ENCODE peak calls at places on chromosomes 16 and 17, in four cellular contexts. O, Z, C and F are unnamed samples.

GRCh38 chr16:74455213-74455612 is 33.9 kb upstream of the CLEC18B start:
- DNase-seq in O (no peak), Z (peak), C (no peak), F (peak)

GRCh38 chr17:78176548-78177025 is 8.2 kb downstream of the SYNGR2 start:
- DNase-seq in O (peak), Z (peak), C (no peak), F (no peak)

GRCh38 chr16:2236362-2237075 is at the start of gene DNASE1L2:
- DNase-seq in O (no peak), Z (no peak), C (no peak), F (no peak)

GRCh38 chr16:89801800-89802199 is 14.6 kb downstream of the FANCA start:
- DNase-seq in O (no peak), Z (peak), C (no peak), F (no peak)

GRCh38 chr16:8729779-8730334 is 55.4 kb downstream of the ABAT start:
- DNase-seq in O (no peak), Z (no peak), C (no peak), F (no peak)

GRCh38 chr16:31386157-31386984 is 6.8 kb upstream of the ITGAD start:
- DNase-seq in O (no peak), Z (peak), C (no peak), F (peak)

GRCh38 chr17:61421460-61421859 is 21.8 kb downstream of the TBX2 start:
- DNase-seq in O (no peak), Z (no peak), C (no peak), F (no peak)

GRCh38 chr17:40499551-40500189 is 1.8 kb downstream of the TNS4 start:
- DNase-seq in O (no peak), Z (peak), C (no peak), F (no peak)

GRCh38 chr17:81294512-81295030 is 536 bp downstream of the SLC38A10 start:
- DNase-seq in O (no peak), Z (peak), C (no peak), F (no peak)

GRCh38 chr17:78256705-78257559 is 25.5 kb downstream of the TMEM235 start:
- DNase-seq in O (no peak), Z (no peak), C (no peak), F (no peak)

GRCh38 chr16:53745753-53746258 is 41.9 kb downstream of the FTO start:
- DNase-seq in O (no peak), Z (no peak), C (no peak), F (no peak)

GRCh38 chr17:43574896-43575525 is 28.9 kb upstream of the ETV4 start:
- DNase-seq in O (no peak), Z (no peak), C (no peak), F (no peak)

GRCh38 chr17:80600586-80600985 is 55.9 kb downstream of the RPTOR start:
- DNase-seq in O (no peak), Z (no peak), C (no peak), F (no peak)

GRCh38 chr17:44872131-44872768 is 24.6 kb downstream of the HIGD1B start:
- DNase-seq in O (no peak), Z (no peak), C (no peak), F (no peak)

DNA sequence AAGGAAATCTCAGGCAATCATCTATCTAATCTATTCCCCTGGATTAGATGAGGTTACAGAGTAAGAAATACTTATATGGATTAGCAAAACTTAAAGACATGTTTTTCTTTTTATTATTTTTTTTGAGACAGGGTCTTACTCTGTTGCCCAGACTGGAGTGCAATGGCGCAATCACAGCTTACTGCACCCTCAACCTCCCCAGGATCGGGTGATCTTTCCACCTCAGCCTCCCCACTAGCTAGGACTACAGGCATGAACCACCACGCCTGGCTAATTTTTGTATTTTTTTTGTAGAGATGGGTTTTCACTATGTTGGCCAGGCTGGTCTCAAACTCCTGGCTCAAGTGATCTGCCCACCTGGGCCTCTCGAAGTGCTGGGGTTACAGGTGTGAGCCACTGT is 3.3 kb upstream of the NFE2L1 start:
- DNase-seq in O (no peak), Z (no peak), C (no peak), F (no peak)
- H3K27ac ChIP-seq in O (no peak), Z (no peak), C (no peak), F (peak)

DNA sequence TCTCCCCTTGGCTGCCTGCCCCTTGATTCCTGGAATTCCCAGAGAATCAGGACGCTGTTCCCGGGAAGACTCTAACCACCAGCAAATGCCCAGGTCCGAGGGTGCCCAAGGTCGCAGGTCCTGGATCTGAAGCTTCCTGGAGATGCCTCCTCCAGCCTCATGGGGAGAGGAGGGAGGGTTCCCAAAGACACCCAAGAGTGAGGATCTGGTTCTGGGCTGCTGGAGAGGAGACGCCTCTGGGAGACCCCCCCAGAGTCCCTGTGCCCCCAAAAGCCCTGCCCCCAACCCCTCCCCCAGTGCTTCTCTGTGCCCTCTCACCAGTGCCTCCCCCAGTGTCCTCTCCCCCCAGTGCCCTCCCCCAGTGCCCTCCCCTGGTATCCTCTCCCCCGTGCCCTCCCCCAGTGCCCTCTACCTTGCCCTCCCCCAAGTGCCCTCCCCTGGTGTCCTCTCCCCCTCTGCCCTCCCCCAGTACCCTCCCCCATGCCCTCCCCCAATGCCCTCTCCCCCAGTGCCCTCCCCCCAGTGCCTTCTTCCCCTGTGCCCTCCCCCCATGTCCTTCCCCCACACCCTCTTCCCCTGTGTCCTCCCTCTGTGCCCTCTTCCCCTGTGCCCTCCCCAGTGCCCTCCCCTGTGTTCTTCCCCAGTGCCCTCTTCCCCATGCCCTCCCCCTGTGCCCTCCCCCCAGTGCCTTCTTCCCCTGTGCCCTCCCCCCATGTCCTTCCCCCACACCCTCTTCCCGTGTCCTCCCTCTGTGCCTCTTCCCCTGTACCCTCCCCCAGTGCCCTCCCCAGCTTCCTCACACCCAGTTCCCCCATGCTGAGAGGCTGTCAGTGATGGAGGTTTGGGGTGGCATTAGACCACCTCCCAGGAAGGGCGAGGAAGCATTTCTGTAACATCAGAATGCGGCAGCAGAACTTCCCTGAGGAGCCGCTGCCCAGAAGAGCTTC is 6.3 kb upstream of the SECTM1 start:
- DNase-seq in O (no peak), Z (no peak), C (no peak), F (no peak)
- H3K27ac ChIP-seq in O (no peak), Z (no peak), C (no peak), F (no peak)

GRCh38 chr16:70429888-70430666 is 8.8 kb downstream of the ST3GAL2 start:
- DNase-seq in O (no peak), Z (no peak), C (no peak), F (no peak)

GRCh38 chr16:70428178-70428998 is 10.5 kb downstream of the ST3GAL2 start:
- DNase-seq in O (no peak), Z (peak), C (peak), F (peak)

GRCh38 chr16:70432800-70433455 is 6.0 kb downstream of the ST3GAL2 start:
- DNase-seq in O (no peak), Z (no peak), C (no peak), F (no peak)

GRCh38 chr16:70432304-70432799 is 6.5 kb downstream of the ST3GAL2 start:
- DNase-seq in O (no peak), Z (no peak), C (no peak), F (no peak)

GRCh38 chr16:70430667-70431536 is 8.0 kb downstream of the ST3GAL2 start:
- DNase-seq in O (peak), Z (no peak), C (no peak), F (no peak)
- H3K27ac ChIP-seq in O (peak), Z (peak), C (peak), F (no peak)

GRCh38 chr17:31477417-31478055 is 86.1 kb downstream of the RAB11FIP4 start:
- DNase-seq in O (no peak), Z (no peak), C (no peak), F (no peak)
- H3K27ac ChIP-seq in O (no peak), Z (no peak), C (no peak), F (no peak)

DNA sequence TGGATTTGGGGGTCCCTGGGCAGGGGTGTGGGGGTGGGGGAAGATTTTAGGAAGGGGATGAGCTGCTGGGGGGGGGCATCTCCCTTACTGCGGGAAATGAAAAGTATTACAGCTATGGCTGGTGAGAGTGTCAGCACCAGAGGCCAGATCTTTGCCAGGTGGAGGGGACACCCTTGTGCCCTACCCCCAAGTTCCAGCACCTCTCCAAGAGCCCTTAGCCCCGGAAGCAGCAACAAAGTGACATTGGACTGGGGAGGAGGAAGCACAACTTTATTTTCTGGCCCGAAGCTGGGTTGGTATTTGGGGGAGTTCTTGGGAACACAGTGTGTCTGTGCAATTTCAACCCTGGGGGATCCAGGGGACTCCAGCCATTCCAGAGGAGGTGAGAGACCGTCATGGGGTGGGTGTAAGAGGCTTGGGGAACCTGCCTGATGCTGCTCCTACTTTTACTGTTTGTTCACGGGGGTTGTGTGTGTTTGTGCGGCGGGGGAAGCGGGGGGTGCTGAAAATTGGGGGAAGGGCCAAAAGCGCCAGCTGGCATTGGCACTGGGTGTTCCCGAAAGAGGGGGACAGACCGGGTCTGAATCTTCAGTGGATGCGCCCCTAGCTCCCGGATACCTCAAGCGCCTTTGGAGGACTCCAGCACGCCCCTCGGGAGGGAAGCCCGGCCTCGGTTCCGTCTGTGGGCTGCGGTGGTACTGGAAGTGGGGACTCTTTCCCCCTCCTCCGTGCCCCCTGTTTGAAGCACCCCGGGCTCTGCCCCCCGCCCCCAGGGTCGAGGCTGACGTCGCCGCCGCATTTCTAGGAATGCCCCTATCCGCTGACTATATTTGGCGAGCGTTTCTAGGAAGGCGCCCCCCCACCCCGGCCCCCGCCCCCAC is 230.3 kb downstream of the MRTFB start:
- DNase-seq in O (no peak), Z (no peak), C (no peak), F (no peak)
- H3K27ac ChIP-seq in O (no peak), Z (no peak), C (peak), F (peak)

GRCh38 chr16:81040837-81041236 is 5.2 kb downstream of the ATMIN start:
- DNase-seq in O (no peak), Z (no peak), C (no peak), F (no peak)
- H3K27ac ChIP-seq in O (no peak), Z (no peak), C (no peak), F (no peak)

DNA sequence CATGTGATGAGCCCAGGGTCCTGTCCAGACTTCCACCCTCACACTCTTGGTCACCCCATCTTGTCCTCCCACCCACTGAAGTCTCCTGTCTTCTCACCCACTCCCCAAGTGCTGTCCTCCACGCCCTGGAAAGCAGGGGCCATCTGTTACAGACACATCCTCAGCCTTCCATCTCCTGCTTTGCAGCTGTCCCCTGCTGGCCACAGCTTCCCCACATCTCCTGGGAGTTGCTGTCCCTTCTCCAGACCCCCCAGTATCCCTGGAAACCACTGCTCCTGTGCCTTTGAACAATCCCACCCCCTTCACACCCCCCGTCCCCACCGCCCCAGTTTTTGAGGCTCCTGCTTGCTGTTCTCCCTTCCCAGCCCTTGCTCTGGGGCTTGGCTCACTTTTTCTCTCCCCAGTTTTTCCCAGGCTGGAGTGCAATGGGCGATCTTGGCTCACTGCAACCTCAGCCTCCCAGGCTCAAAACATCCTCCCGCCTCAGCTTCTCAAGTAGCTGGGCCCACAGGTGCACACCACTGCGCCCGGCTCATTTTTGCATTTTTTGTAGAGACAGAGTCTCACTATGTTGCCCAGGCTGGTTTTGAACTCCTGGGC is 30.4 kb upstream of the ZFP90 start:
- DNase-seq in O (no peak), Z (no peak), C (no peak), F (no peak)
- H3K27ac ChIP-seq in O (no peak), Z (no peak), C (no peak), F (no peak)